ENCODE peak calls at places on chromosomes 3 and 15, in eight cellular contexts. J is HepG2; W is cardiac muscle cell; M is CD8-positive, alpha-beta T cell; V is fibroblast of lung; Q is ovary; Y is BE2C; D is CD4-positive, CD25-positive, alpha-beta regulatory T cell. L is an unnamed sample.

GRCh38 chr15:74540135-74540760 is 772 bp upstream of the ARID3B start:
- DNase-seq in D (no peak), M (no peak), V (no peak), W (no peak), J (peak; percentile 38), Q (no peak), Y (no peak), L (no peak)

GRCh38 chr3:2839886-2840285 is 270.3 kb downstream of the IL5RA start:
- DNase-seq in Y (no peak), W (no peak), V (peak; percentile 23), J (no peak), Q (no peak), M (no peak), D (no peak), L (no peak)

GRCh38 chr3:23435318-23435717 is 232.2 kb downstream of the UBE2E2 start:
- DNase-seq in M (no peak), Y (no peak), J (no peak), Q (no peak), W (no peak), V (no peak), D (no peak), L (peak; percentile 27)

GRCh38 chr3:38120690-38121450 is 16.1 kb downstream of the ACAA1 start:
- DNase-seq in Q (no peak), V (no peak), D (no peak), W (no peak), M (no peak), Y (no peak), J (no peak), L (peak; percentile 25)

GRCh38 chr3:170307998-170308398 is 49.5 kb upstream of the SKIL start:
- DNase-seq in M (no peak), V (peak; percentile 13), W (no peak), D (no peak), Y (no peak), Q (no peak), J (peak; percentile 24), L (no peak)

GRCh38 chr15:81531141-81531592 is 157.2 kb upstream of the TMC3 start:
- DNase-seq in W (peak; percentile 54), V (peak; percentile 70), J (no peak), D (no peak), Y (no peak), Q (no peak), M (no peak), L (peak; percentile 15)

GRCh38 chr3:18216996-18217395 is 208.1 kb downstream of the SATB1 start:
- DNase-seq in D (no peak), J (no peak), Q (no peak), W (no peak), M (no peak), Y (no peak), V (no peak), L (peak; percentile 19)

GRCh38 chr3:39143051-39143885 is 10.1 kb downstream of the CSRNP1 start:
- DNase-seq in V (no peak), J (no peak), D (no peak), Y (no peak), Q (no peak), M (no peak), W (no peak), L (no peak)

GRCh38 chr3:121834079-121834730 is 655 bp downstream of the IQCB1 start:
- DNase-seq in V (no peak), W (peak; percentile 26), Q (no peak), J (peak; percentile 13), Y (no peak), M (no peak), D (peak; percentile 29), L (peak; percentile 29)

GRCh38 chr3:168154101-168154500 is 58.4 kb upstream of the GOLIM4 start:
- DNase-seq in J (no peak), M (no peak), W (no peak), Q (no peak), Y (no peak), D (no peak), V (no peak), L (no peak)

GRCh38 chr3:183533410-183534132 is 21.9 kb downstream of the KLHL6 start:
- DNase-seq in Y (no peak), M (no peak), V (no peak), D (no peak), W (peak; percentile 68), Q (no peak), J (no peak), L (peak; percentile 40)
- H3K4me3 ChIP-seq in Y (no peak overlapping the region), M (no peak overlapping the region), V (no peak overlapping the region), D (peak overlapping the region; percentile 13), W (no peak overlapping the region), Q (no peak overlapping the region), J (no peak overlapping the region), L (no peak overlapping the region)

GRCh38 chr15:83078712-83079111 is 11.7 kb upstream of the BTBD1 start:
- DNase-seq in V (no peak), W (no peak), J (no peak), Q (no peak), Y (no peak), D (no peak), M (no peak), L (no peak)
- H3K27me3 ChIP-seq in V (peaks cover 6% of the 10 kb centered on the region), W (peaks cover 29% of the 10 kb centered on the region), J (no peaks in the 10 kb centered on the region), Q (no peaks in the 10 kb centered on the region), Y (peaks cover 33% of the 10 kb centered on the region), D (peaks cover 14% of the 10 kb centered on the region), M (peaks cover 6% of the 10 kb centered on the region), L (no peaks in the 10 kb centered on the region)

GRCh38 chr3:127674099-127674792 is 1.5 kb downstream of the ABTB1 start:
- DNase-seq in V (no peak), M (no peak), W (no peak), Y (no peak), J (no peak), Q (peak; percentile 5), D (peak; percentile 32), L (no peak)
- H3K36me3 ChIP-seq in V (peaks cover 2% of the 10 kb centered on the region), M (peaks cover 9% of the 10 kb centered on the region), W (no peaks in the 10 kb centered on the region), Y (no peaks in the 10 kb centered on the region), J (no peaks in the 10 kb centered on the region), Q (no peaks in the 10 kb centered on the region), D (peaks cover 24% of the 10 kb centered on the region), L (no peaks in the 10 kb centered on the region)

DNA sequence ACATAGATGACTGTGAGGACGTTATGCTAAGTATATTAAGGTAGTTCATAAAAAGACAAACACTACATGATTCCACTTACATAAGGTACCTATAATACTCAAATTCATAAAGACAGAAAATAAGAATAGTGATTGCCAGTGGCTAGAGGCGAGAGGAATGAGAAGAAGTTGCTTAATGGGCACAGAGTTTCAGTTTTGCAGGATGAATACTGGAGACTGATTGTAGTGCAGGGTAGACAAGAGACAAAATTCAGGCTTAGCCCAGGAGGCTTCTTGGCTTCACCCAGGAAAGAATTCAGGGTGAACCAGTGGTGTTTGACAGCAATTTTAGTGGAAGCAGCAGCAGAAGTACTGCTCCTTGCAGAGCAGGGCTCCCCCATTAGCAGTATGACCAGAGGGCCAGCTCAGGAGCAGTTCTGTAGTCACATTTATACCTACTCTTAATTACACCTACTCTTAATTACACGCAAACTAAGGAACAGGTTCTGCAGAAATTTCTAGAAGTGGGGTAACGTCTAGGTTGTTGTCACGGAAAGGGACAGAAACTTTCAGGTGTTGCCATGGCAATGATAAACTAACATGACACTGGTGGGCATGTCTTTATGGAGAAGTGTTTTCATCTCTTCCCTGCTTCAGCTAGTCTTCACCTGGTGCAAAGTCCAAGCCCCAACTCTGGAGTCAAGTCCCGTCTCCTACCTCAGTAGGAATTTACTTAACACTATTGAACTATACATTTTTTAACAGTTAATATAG is 55.2 kb downstream of the TBL1XR1 start:
- DNase-seq in Y (no peak), Q (no peak), W (no peak), M (no peak), D (no peak), V (no peak), J (peak; percentile 29), L (no peak)
- H3K4me3 ChIP-seq in Y (no peak overlapping the region), Q (no peak overlapping the region), W (no peak overlapping the region), M (no peak overlapping the region), D (peak overlapping the region; percentile 74), V (no peak overlapping the region), J (no peak overlapping the region), L (no peak overlapping the region)

DNA sequence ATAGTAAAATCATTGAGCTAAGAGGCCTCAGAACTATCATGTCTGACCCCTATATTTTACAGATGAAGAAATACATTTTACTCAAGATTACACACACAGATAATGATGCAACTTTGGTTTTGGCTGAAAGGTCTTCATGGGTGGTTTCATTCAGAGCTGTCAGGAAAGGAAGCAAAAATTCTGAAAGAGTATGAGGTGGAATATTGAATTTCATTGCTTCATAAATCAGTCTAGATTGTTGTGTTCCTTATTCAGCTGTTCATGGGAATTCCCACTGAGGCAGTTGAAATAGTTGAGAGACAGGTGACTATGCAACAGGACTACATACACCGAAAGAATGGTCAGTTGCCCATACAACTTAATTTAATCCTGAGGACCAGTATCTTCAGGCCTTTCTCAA is 39.4 kb downstream of the CD200 start:
- DNase-seq in V (no peak), Y (no peak), W (no peak), M (no peak), J (no peak), Q (no peak), D (no peak), L (no peak)
- H3K27me3 ChIP-seq in V (no peaks in the 10 kb centered on the region), Y (no peaks in the 10 kb centered on the region), W (no peaks in the 10 kb centered on the region), M (no peaks in the 10 kb centered on the region), J (no peaks in the 10 kb centered on the region), Q (no peaks in the 10 kb centered on the region), D (no peaks in the 10 kb centered on the region), L (no peaks in the 10 kb centered on the region)

DNA sequence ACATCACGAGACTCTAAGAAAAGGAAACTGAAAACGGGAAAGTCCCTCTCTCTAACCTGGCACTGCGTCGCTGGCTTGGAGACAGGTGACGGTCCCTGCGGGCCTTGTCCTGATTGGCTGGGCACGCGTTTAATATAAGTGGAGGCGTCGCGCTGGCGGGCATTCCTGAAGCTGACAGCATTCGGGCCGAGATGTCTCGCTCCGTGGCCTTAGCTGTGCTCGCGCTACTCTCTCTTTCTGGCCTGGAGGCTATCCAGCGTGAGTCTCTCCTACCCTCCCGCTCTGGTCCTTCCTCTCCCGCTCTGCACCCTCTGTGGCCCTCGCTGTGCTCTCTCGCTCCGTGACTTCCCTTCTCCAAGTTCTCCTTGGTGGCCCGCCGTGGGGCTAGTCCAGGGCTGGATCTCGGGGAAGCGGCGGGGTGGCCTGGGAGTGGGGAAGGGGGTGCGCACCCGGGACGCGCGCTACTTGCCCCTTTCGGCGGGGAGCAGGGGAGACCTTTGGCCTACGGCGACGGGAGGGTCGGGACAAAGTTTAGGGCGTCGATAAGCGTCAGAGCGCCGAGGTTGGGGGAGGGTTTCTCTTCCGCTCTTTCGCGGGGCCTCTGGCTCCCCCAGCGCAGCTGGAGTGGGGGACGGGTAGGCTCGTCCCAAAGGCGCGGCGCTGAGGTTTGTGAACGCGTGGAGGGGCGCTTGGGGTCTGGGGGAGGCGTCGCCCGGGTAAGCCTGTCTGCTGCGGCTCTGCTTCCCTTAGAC is at the start of gene B2M:
- DNase-seq in D (peak; percentile 98), W (peak; percentile 97), J (peak; percentile 92), Y (peak; percentile 94), M (peak; percentile 95), Q (peak; percentile 94), V (peak; percentile 97), L (peak; percentile 92)
- H3K36me3 ChIP-seq in D (peaks cover 48% of the 10 kb centered on the region), W (peaks cover 11% of the 10 kb centered on the region), J (peaks cover 17% of the 10 kb centered on the region), Y (peaks cover 16% of the 10 kb centered on the region), M (peaks cover 24% of the 10 kb centered on the region), Q (no peaks in the 10 kb centered on the region), V (peaks cover 9% of the 10 kb centered on the region), L (peaks cover 4% of the 10 kb centered on the region)